ENCODE peak calls at places on chromosome 4, in five cellular contexts. U is upper lobe of left lung, V is ascending aorta, X is right lobe of liver, L is MM.1S. J is an unnamed sample. For H3K4me1, the result is how much of the 10 kb centered on the place peaks cover.

GRCh38 chr4:48002267-48002666 is 14.2 kb downstream of the CNGA1 start:
- DNase-seq in U (no peak), V (no peak), X (no peak), L (no peak), J (no peak)

GRCh38 chr4:30920043-30920442 is 199.9 kb downstream of the PCDH7 start:
- DNase-seq in U (no peak), V (no peak), X (no peak), L (no peak), J (no peak)

GRCh38 chr4:10123227-10124101 is 6.9 kb upstream of the WDR1 start:
- DNase-seq in U (no peak), V (no peak), X (no peak), L (peak), J (no peak)

GRCh38 chr4:152045781-152046571 is 285.2 kb upstream of the GATB start:
- DNase-seq in U (peak), V (no peak), X (no peak), L (no peak), J (no peak)

GRCh38 chr4:123102897-123103489 is 180.6 kb upstream of the NUDT6 start:
- DNase-seq in U (no peak), V (no peak), X (no peak), L (peak), J (no peak)

GRCh38 chr4:6272863-6273660 is 3.4 kb downstream of the WFS1 start:
- DNase-seq in U (peak), V (peak), X (no peak), L (no peak), J (no peak)

GRCh38 chr4:81049861-81050423 is 19.4 kb downstream of the BMP3 start:
- DNase-seq in U (no peak), V (no peak), X (no peak), L (no peak), J (no peak)

GRCh38 chr4:4472344-4472958 is 69.4 kb downstream of the STX18 start:
- DNase-seq in U (no peak), V (no peak), X (no peak), L (no peak), J (no peak)

GRCh38 chr4:120540625-120541024 is 381.9 kb downstream of the PRDM5 start:
- DNase-seq in U (no peak), V (no peak), X (no peak), L (no peak), J (no peak)

GRCh38 chr4:39305902-39306677 is 60.1 kb downstream of the RFC1 start:
- DNase-seq in U (no peak), V (no peak), X (no peak), L (no peak), J (no peak)

GRCh38 chr4:128287159-128287870 is at the start of gene PGRMC2:
- DNase-seq in U (no peak), V (peak), X (peak), L (peak), J (no peak)

GRCh38 chr4:11647433-11647832 is 218.7 kb upstream of the HS3ST1 start:
- DNase-seq in U (no peak), V (no peak), X (no peak), L (no peak), J (no peak)

GRCh38 chr4:110005461-110006056 is 92.9 kb downstream of the EGF start:
- DNase-seq in U (no peak), V (no peak), X (no peak), L (peak), J (no peak)

GRCh38 chr4:88442636-88443260 is 14.2 kb upstream of the HERC5 start:
- DNase-seq in U (no peak), V (no peak), X (no peak), L (no peak), J (no peak)

GRCh38 chr4:17058506-17058905 is 160.1 kb upstream of the LDB2 start:
- DNase-seq in U (no peak), V (no peak), X (no peak), L (no peak), J (no peak)

GRCh38 chr4:119103263-119103662 is 32.4 kb upstream of the MYOZ2 start:
- DNase-seq in U (no peak), V (peak), X (no peak), L (no peak), J (no peak)

GRCh38 chr4:20954541-20954940 is 254.3 kb downstream of the PACRGL start:
- DNase-seq in U (no peak), V (no peak), X (no peak), L (no peak), J (no peak)

GRCh38 chr4:8108261-8108660 is 50.4 kb downstream of the ABLIM2 start:
- DNase-seq in U (no peak), V (no peak), X (no peak), L (no peak), J (no peak)

GRCh38 chr4:40990899-40991265 is 223.5 kb downstream of the APBB2 start:
- DNase-seq in U (no peak), V (no peak), X (peak), L (no peak), J (no peak)

GRCh38 chr4:154018659-154019058 is 229.8 kb upstream of the SFRP2 start:
- DNase-seq in U (no peak), V (no peak), X (no peak), L (no peak), J (no peak)

GRCh38 chr4:74474345-74475099 is 29.6 kb downstream of the AREG start:
- DNase-seq in U (no peak), V (no peak), X (no peak), L (no peak), J (no peak)

GRCh38 chr4:114178392-114178791 is 198.9 kb upstream of the ARSJ start:
- DNase-seq in U (no peak), V (no peak), X (no peak), L (no peak), J (no peak)

GRCh38 chr4:156781852-156782251 is 189.7 kb downstream of the PDGFC start:
- DNase-seq in U (no peak), V (no peak), X (no peak), L (no peak), J (no peak)

GRCh38 chr4:53587123-53587522 is 4.2 kb downstream of the LNX1 start:
- DNase-seq in U (no peak), V (no peak), X (no peak), L (no peak), J (no peak)

GRCh38 chr4:337932-338758 is 531 bp downstream of the ZNF141 start:
- DNase-seq in U (peak), V (no peak), X (no peak), L (no peak), J (no peak)

GRCh38 chr4:85861064-85861767 is 386.3 kb downstream of the ARHGAP24 start:
- DNase-seq in U (no peak), V (no peak), X (no peak), L (no peak), J (no peak)

GRCh38 chr4:143335979-143336827 is 473 bp upstream of the GAB1 start:
- DNase-seq in U (peak), V (peak), X (peak), L (peak), J (peak)

GRCh38 chr4:186067757-186068385 is 1.1 kb upstream of the TLR3 start:
- DNase-seq in U (no peak), V (peak), X (peak), L (peak), J (no peak)

GRCh38 chr4:67545199-67545995 is at the start of gene CENPC:
- DNase-seq in U (peak), V (peak), X (peak), L (peak), J (peak)

GRCh38 chr4:38948551-38948950 is 80.9 kb downstream of the FAM114A1 start:
- DNase-seq in U (no peak), V (peak), X (peak), L (no peak), J (no peak)

GRCh38 chr4:5912614-5913019 is 19.7 kb upstream of the CRMP1 start:
- DNase-seq in U (no peak), V (no peak), X (no peak), L (no peak), J (no peak)

GRCh38 chr4:7322166-7322991 is 112.4 kb downstream of the PSAPL1 start:
- DNase-seq in U (no peak), V (no peak), X (no peak), L (no peak), J (no peak)

GRCh38 chr4:89489338-89489771 is 181.8 kb upstream of the GPRIN3 start:
- DNase-seq in U (no peak), V (no peak), X (peak), L (no peak), J (no peak)

GRCh38 chr4:47167391-47167790 is 136.0 kb downstream of the GABRB1 start:
- DNase-seq in U (no peak), V (no peak), X (no peak), L (no peak), J (no peak)

GRCh38 chr4:48509543-48509942 is 19.5 kb downstream of the ZAR1 start:
- DNase-seq in U (no peak), V (no peak), X (no peak), L (no peak), J (no peak)

GRCh38 chr4:114358901-114359300 is 239.7 kb upstream of the UGT8 start:
- DNase-seq in U (no peak), V (no peak), X (no peak), L (no peak), J (no peak)

GRCh38 chr4:118076958-118077766 is 42.9 kb downstream of the NDST3 start:
- DNase-seq in U (no peak), V (no peak), X (peak), L (peak), J (no peak)

GRCh38 chr4:40552536-40552935 is 77.1 kb downstream of the RBM47 start:
- DNase-seq in U (no peak), V (no peak), X (no peak), L (no peak), J (no peak)

GRCh38 chr4:109701566-109702399 is 1.5 kb downstream of the CASP6 start:
- DNase-seq in U (no peak), V (no peak), X (no peak), L (peak), J (no peak)

GRCh38 chr4:169791064-169791463 is 33.3 kb upstream of the HPF1 start:
- DNase-seq in U (no peak), V (no peak), X (no peak), L (no peak), J (no peak)
- H3K4me1 ChIP-seq in U (under half), V (under half), X (under half), L (under half), J (under half)

DNA sequence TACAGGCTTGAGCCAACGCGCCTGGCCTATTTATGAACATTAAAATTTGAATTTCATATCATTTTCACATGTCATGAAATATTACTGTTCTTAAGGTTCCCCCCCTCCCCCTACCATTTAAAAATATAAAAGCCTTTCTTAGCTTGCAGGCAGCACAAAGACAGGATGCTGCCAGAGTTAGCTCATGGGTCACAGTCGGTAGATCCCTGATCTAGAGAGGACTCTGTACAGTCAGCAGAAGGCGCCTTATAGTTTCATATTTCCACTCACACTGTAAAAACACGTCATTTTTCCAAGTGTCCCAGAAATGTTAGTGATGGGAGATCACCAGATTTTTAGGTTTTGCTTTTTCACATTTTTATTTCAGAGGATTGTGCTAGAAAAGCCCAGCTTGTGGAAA is 12.2 kb downstream of the NOCT start:
- DNase-seq in U (no peak), V (no peak), X (no peak), L (no peak), J (no peak)
- H3K4me3 ChIP-seq in U (no peak), V (no peak), X (no peak), L (no peak), J (no peak)

DNA sequence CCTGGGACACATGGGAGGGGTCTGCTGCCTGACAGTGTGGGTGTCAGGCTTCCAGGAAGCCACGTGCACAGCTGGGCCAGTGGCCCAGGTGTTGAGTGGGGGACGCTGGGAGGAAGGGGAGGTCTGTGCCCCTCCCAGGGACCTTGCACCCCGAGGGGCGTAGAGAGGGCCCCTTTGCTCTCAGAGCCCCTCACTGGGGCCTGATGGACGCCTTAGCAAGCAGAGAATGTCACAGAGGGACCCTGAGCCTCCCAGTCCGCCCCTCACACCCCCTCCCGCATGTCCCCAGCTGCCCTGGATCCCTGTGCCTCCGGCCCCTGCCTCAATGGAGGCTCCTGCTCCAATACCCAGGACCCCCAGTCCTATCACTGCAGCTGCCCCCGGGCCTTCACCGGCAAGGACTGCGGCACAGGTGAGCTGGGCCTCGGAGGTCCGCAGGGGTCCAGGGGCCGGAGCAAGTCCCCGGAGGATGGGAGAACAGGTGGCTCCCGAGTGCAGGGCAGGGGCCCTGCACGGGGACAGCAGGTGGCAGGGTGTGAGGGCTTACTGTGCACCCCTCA is 2.1 kb downstream of the HGFAC start:
- DNase-seq in U (no peak), V (no peak), X (no peak), L (no peak), J (no peak)
- TF ChIP-seq CTCF in U (no peak), V (no peak), X (no peak), L (no peak), J (no peak)

DNA sequence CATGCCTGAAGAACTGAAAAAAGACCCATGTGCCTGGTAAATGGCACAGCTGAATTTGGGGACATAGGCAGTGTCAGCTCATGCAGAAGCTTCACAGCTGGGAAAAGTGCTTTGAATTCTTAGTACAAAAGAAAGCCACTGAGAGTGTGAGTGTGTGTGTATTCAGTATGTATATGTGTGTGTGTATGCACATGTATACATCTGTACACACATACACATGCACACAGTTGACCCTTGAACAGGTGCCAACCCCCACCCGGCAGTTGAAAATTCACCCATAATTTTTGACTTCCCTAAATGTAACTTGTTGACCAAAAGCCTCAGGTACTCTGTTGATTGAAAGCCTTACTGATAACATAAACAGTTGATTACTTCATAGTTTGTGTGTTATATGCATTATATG is 49.5 kb upstream of the ENPP6 start:
- DNase-seq in U (no peak), V (no peak), X (no peak), L (peak), J (no peak)
- H3K4me1 ChIP-seq in U (under half), V (under half), X (under half), L (under half), J (under half)

GRCh38 chr4:82372874-82373815 is 646 bp downstream of the HNRNPD start:
- DNase-seq in U (no peak), V (peak), X (peak), L (peak), J (peak)
- H3K4me3 ChIP-seq in U (peak), V (peak), X (peak), L (peak), J (peak)